ENCODE peak calls at places on chromosome 11, in four cellular contexts. B is epithelial cell of proximal tubule, L is endothelial cell, W is SW 1271. Y is an unnamed sample.

GRCh38 chr11:970319-970871 is 44.7 kb downstream of the AP2A2 start:
- DNase-seq in B (no peak), L (no peak), W (no peak), Y (no peak)

GRCh38 chr11:114277637-114278341 is 18.4 kb upstream of the NNMT start:
- DNase-seq in B (no peak), L (no peak), W (no peak), Y (peak)

GRCh38 chr11:121067453-121067852 is 33.6 kb upstream of the TECTA start:
- DNase-seq in B (no peak), L (no peak), W (no peak), Y (no peak)

GRCh38 chr11:121586727-121587126 is 134.0 kb upstream of the SORL1-AS1 start:
- DNase-seq in B (no peak), L (no peak), W (no peak), Y (no peak)

GRCh38 chr11:78244080-78244479 is 55.4 kb downstream of the USP35 start:
- DNase-seq in B (no peak), L (no peak), W (no peak), Y (no peak)

GRCh38 chr11:46693597-46694012 is 6.8 kb downstream of the ARHGAP1 start:
- DNase-seq in B (peak), L (no peak), W (no peak), Y (no peak)

GRCh38 chr11:17439316-17439782 is 37.3 kb downstream of the ABCC8 start:
- DNase-seq in B (no peak), L (no peak), W (no peak), Y (no peak)

GRCh38 chr11:9397746-9398680 is 13.6 kb downstream of the IPO7 start:
- DNase-seq in B (no peak), L (no peak), W (no peak), Y (no peak)

GRCh38 chr11:125262825-125263218 is 98.3 kb downstream of the PKNOX2 start:
- DNase-seq in B (no peak), L (no peak), W (no peak), Y (no peak)

GRCh38 chr11:65501530-65502273 is 2.9 kb downstream of the MALAT1 start:
- DNase-seq in B (no peak), L (no peak), W (no peak), Y (no peak)

GRCh38 chr11:2106583-2107209 is 32.5 kb downstream of the IGF2 start:
- DNase-seq in B (no peak), L (no peak), W (no peak), Y (no peak)

GRCh38 chr11:35006389-35007128 is 90.1 kb downstream of the PDHX start:
- DNase-seq in B (no peak), L (no peak), W (no peak), Y (no peak)

GRCh38 chr11:133894956-133895549 is 49.7 kb upstream of the SPATA19 start:
- DNase-seq in B (no peak), L (no peak), W (no peak), Y (no peak)

GRCh38 chr11:60860943-60861342 is 5.2 kb upstream of the PTGDR2 start:
- DNase-seq in B (no peak), L (no peak), W (no peak), Y (no peak)

GRCh38 chr11:17014321-17014773 is at the start of gene PLEKHA7:
- DNase-seq in B (no peak), L (peak), W (no peak), Y (peak)

GRCh38 chr11:99098258-99098657 is 77.5 kb downstream of the CNTN5 start:
- DNase-seq in B (no peak), L (no peak), W (no peak), Y (no peak)

GRCh38 chr11:84645988-84646689 is 981.0 kb downstream of the DLG2 start:
- DNase-seq in B (no peak), L (no peak), W (no peak), Y (no peak)

GRCh38 chr11:126459691-126460404 is 104.4 kb downstream of the ST3GAL4 start:
- DNase-seq in B (no peak), L (no peak), W (no peak), Y (no peak)

GRCh38 chr11:69249086-69249640 is 44.8 kb upstream of the MYEOV start:
- DNase-seq in B (no peak), L (no peak), W (no peak), Y (peak)

GRCh38 chr11:102252339-102252891 is 64.9 kb upstream of the BIRC3 start:
- DNase-seq in B (no peak), L (no peak), W (no peak), Y (no peak)

GRCh38 chr11:46541593-46542371 is 52.0 kb downstream of the AMBRA1 start:
- DNase-seq in B (no peak), L (no peak), W (no peak), Y (no peak)

GRCh38 chr11:95242202-95242989 is 11.4 kb upstream of the SESN3 start:
- DNase-seq in B (no peak), L (no peak), W (no peak), Y (no peak)

Y was measured in ecto neural progenitor cell.